ENCODE peak calls at places on chromosome 15, in seven cellular contexts. R is brain microvascular endothelial cell, X is HFFc6, H is right lobe of liver, M is activated B cell treated with CpG ODN at 0.5 μM for 24 hours, I is GM13977, P is Calu3. S is an unnamed sample.

GRCh38 chr15:45703670-45704328 is 69.0 kb downstream of the SQOR start:
- DNase-seq in X (no peak), P (no peak), H (no peak), M (no peak), R (no peak), I (no peak), S (no peak)

GRCh38 chr15:101723161-101723873 is 956 bp downstream of the TARS3 start:
- DNase-seq in X (peak; percentile 32), R (peak; percentile 6), P (no peak), H (no peak), I (peak; percentile 55), M (no peak), S (no peak)

GRCh38 chr15:55250392-55250791 is 39.2 kb downstream of the RAB27A start:
- DNase-seq in H (no peak), I (no peak), X (peak; percentile 38), M (no peak), R (no peak), P (no peak), S (peak; percentile 75)

GRCh38 chr15:57393081-57393480 is 16.8 kb downstream of the CGNL1 start:
- DNase-seq in I (no peak), R (no peak), M (no peak), P (no peak), X (no peak), H (no peak), S (no peak)

GRCh38 chr15:35168464-35168863 is 83.4 kb upstream of the NANOGP8 start:
- DNase-seq in H (no peak), I (no peak), M (no peak), P (peak; percentile 0), X (peak; percentile 65), R (peak; percentile 49), S (peak; percentile 11)

GRCh38 chr15:64894395-64895056 is 17.2 kb upstream of the ANKDD1A start:
- DNase-seq in I (peak; percentile 68), X (no peak), H (peak; percentile 67), R (no peak), P (no peak), M (peak; percentile 56), S (no peak)

GRCh38 chr15:85000189-85000864 is 18.7 kb downstream of the PDE8A start:
- DNase-seq in X (no peak), P (no peak), H (no peak), M (no peak), I (no peak), R (no peak), S (no peak)

GRCh38 chr15:77002436-77002835 is 7.5 kb downstream of the PSTPIP1 start:
- DNase-seq in P (no peak), M (no peak), X (no peak), I (no peak), H (peak; percentile 36), R (no peak), S (no peak)

GRCh38 chr15:35506272-35506870 is 39.6 kb downstream of the DPH6 start:
- DNase-seq in R (no peak), X (no peak), P (no peak), H (no peak), I (no peak), M (no peak), S (no peak)

GRCh38 chr15:90046846-90047481 is 45.8 kb downstream of the ZNF710 start:
- DNase-seq in M (peak; percentile 38), X (no peak), I (peak; percentile 58), H (peak; percentile 48), P (peak; percentile 87), R (no peak), S (peak; percentile 63)

GRCh38 chr15:64883997-64884511 is 27.6 kb upstream of the ANKDD1A start:
- DNase-seq in X (peak; percentile 85), H (peak; percentile 83), I (peak; percentile 65), R (peak; percentile 90), M (peak; percentile 45), P (peak; percentile 63), S (peak; percentile 92)

GRCh38 chr15:59165726-59166125 is 40.9 kb upstream of the LDHAL6B start:
- DNase-seq in I (peak; percentile 28), P (no peak), X (no peak), R (no peak), H (no peak), M (no peak), S (peak; percentile 88)

GRCh38 chr15:74464216-74464615 is 3.3 kb upstream of the UBL7 start:
- DNase-seq in H (no peak), X (no peak), I (no peak), P (no peak), R (no peak), M (no peak), S (no peak)

GRCh38 chr15:44066211-44066827 is 128.8 kb downstream of the FRMD5 start:
- DNase-seq in R (peak; percentile 52), I (peak; percentile 48), P (peak; percentile 61), M (peak; percentile 17), X (peak; percentile 50), H (no peak), S (peak; percentile 65)
- TF ChIP-seq CTCF in R (peak; percentile 77), I (peak; percentile 75), P (peak; percentile 36), M (peak; percentile 30), X (peak; percentile 97), H (peak; percentile 67), S (peak; percentile 80)

GRCh38 chr15:63039811-63040210 is 2.7 kb upstream of the TPM1 start:
- DNase-seq in X (no peak), I (no peak), P (no peak), R (no peak), M (no peak), H (no peak), S (no peak)

GRCh38 chr15:63038926-63039673 is 3.4 kb upstream of the TPM1 start:
- DNase-seq in R (peak; percentile 82), M (no peak), H (no peak), P (no peak), I (no peak), X (peak; percentile 72), S (peak; percentile 84)

GRCh38 chr15:63035977-63036376 is 6.6 kb upstream of the TPM1 start:
- DNase-seq in M (no peak), I (no peak), X (no peak), R (no peak), P (no peak), H (no peak), S (no peak)

GRCh38 chr15:63040509-63040908 is 2.0 kb upstream of the TPM1 start:
- DNase-seq in R (no peak), P (no peak), M (no peak), H (no peak), X (no peak), I (no peak), S (peak; percentile 60)

GRCh38 chr15:63037996-63038720 is 4.4 kb upstream of the TPM1 start:
- DNase-seq in R (no peak), X (no peak), P (no peak), I (no peak), H (no peak), M (no peak), S (peak; percentile 94)
- TF ChIP-seq CTCF in R (no peak), X (no peak), P (no peak), I (no peak), H (no peak), M (no peak), S (no peak)

DNA sequence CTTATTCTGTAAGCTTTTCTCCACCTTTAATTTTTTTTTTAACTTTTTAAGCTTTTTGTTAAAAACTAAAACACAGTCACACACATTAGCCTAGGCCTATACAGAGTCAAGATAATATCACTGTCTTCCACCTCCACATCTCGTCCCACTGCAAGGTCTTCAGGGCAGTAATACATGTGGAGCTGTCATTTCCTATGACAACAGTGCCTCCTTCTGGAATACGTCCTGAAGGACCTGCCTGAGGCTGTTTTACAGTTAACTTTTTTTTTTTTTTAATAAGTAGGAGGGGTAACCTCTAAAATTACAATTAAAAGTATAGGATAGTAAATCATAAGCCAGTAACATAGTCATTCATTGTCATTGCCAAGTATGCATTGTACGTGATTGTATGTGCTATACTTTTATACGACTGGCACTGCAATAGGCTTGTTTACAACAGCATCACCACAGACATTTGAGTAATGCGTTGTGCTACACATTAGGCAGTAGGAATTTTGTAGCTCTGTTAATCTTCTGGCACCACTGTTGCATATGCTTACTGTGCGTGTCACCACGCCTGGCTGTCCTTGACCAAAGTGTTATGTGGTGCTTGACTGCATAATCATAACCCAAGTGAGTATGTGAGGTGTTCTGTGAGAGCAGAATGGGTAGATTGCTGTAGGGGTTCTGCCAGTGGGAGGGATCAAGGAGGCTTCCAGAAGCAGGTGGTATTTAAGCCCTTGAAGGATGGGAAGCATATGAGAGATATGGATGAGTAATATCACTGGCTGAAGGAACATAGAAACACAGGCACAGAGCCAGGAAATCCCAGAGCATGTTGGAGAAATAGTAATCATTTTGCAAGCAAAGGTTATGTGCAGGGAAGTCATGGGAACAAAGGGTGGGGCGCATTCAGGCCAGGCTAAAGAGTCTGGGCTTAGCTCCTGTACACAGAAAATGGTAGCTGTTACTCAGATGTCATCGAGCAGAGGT is 18.3 kb downstream of the FBXO22 start:
- DNase-seq in M (no peak), H (no peak), R (peak; percentile 80), X (peak; percentile 60), P (peak; percentile 22), I (no peak), S (peak; percentile 78)
- TF ChIP-seq CTCF in M (no peak), H (peak; percentile 47), R (peak; percentile 62), X (peak; percentile 71), P (peak; percentile 18), I (peak; percentile 36), S (peak; percentile 33)

GRCh38 chr15:44246521-44247268 is 41.8 kb upstream of the GOLM2 start:
- DNase-seq in M (no peak), R (no peak), P (no peak), I (no peak), H (no peak), X (no peak), S (no peak)

GRCh38 chr15:44243146-44243545 is 45.4 kb upstream of the GOLM2 start:
- DNase-seq in H (no peak), M (no peak), P (no peak), R (no peak), I (no peak), X (peak; percentile 18), S (no peak)

DNA sequence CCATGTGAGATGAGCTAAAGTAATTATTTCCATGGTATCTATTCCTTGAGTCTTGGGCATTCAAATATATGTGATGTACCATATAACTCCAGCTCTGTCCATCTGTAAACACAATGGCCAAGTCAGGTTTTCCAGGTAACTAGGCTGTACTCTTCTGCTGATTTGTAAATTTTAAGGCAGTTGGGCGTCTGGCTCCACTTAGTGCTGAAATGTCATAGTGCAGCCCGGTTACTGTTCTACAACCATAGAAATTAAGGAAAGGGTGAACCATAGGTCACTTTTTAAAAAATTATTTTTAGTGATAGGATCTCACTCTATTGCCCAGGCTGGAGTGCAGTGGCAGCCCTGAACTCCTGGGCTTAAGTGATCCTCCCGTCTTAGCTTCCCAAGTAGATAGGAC is 44.7 kb upstream of the GOLM2 start:
- DNase-seq in H (no peak), I (no peak), M (no peak), P (no peak), R (no peak), X (no peak), S (no peak)
- TF ChIP-seq CTCF in H (no peak), I (no peak), M (no peak), P (no peak), R (peak; percentile 60), X (peak; percentile 16), S (peak; percentile 25)